ENCODE peak calls at places on chromosome 2, in four cellular contexts. E is retina; Q is NCI-H2081; X is activated T-helper 1 cell treated with anti-CD3 and anti-CD28 coated beads, Interleukin-2, amount 50 U/mL, for 16 hours. J is an unnamed sample.

GRCh38 chr2:29950432-29950943 is 29.1 kb upstream of the ALK start:
- DNase-seq in E (no peak), Q (no peak), X (no peak), J (no peak)

GRCh38 chr2:11624893-11625292 is 45.1 kb downstream of the NTSR2 start:
- DNase-seq in E (no peak), Q (no peak), X (no peak), J (no peak)

GRCh38 chr2:219045937-219046550 is 4.7 kb upstream of the CFAP65 start:
- DNase-seq in E (peak; percentile 55), Q (no peak), X (no peak), J (no peak)

GRCh38 chr2:113124181-113124961 is 3.0 kb upstream of the IL1RN start:
- DNase-seq in E (no peak), Q (no peak), X (no peak), J (no peak)

GRCh38 chr2:146652311-146652710 is 1192.5 kb upstream of the ACVR2A start:
- DNase-seq in E (no peak), Q (no peak), X (no peak), J (no peak)

GRCh38 chr2:38691994-38692393 is 26.1 kb downstream of the GALM start:
- DNase-seq in E (no peak), Q (no peak), X (no peak), J (no peak)

GRCh38 chr2:11344956-11345671 is 678 bp upstream of the ROCK2 start:
- DNase-seq in E (peak; percentile 85), Q (peak; percentile 42), X (no peak), J (no peak)

GRCh38 chr2:145635706-145636427 is 1115.9 kb upstream of the ZEB2 start:
- DNase-seq in E (no peak), Q (no peak), X (no peak), J (no peak)

GRCh38 chr2:213251618-213252017 is 32.6 kb upstream of the SPAG16 start:
- DNase-seq in E (peak; percentile 61), Q (peak; percentile 77), X (no peak), J (peak; percentile 33)

GRCh38 chr2:141778315-141778835 is 352.4 kb downstream of the LRP1B start:
- DNase-seq in E (no peak), Q (no peak), X (no peak), J (no peak)

GRCh38 chr2:24559714-24560113 is 68.7 kb downstream of the NCOA1 start:
- DNase-seq in E (no peak), Q (peak; percentile 5), X (no peak), J (no peak)

GRCh38 chr2:181117176-181117925 is 136.9 kb downstream of the UBE2E3 start:
- DNase-seq in E (no peak), Q (no peak), X (no peak), J (no peak)

GRCh38 chr2:206647985-206648384 is 5.7 kb downstream of the FAM237A start:
- DNase-seq in E (no peak), Q (no peak), X (no peak), J (no peak)

GRCh38 chr2:233907627-233908026 is 9.5 kb upstream of the TRPM8 start:
- DNase-seq in E (no peak), Q (no peak), X (no peak), J (no peak)

GRCh38 chr2:204072443-204073324 is 136.1 kb downstream of the ICOS start:
- DNase-seq in E (no peak), Q (no peak), X (peak; percentile 34), J (no peak)

GRCh38 chr2:44691174-44691785 is 250.2 kb upstream of the SIX3 start:
- DNase-seq in E (no peak), Q (no peak), X (no peak), J (no peak)

GRCh38 chr2:35997488-35997887 is 358.1 kb upstream of the CRIM1 start:
- DNase-seq in E (no peak), Q (no peak), X (no peak), J (no peak)

GRCh38 chr2:86513948-86514660 is 49.1 kb downstream of the CHMP3 start:
- DNase-seq in E (no peak), Q (no peak), X (no peak), J (no peak)

GRCh38 chr2:191995285-191995684 is 148.4 kb upstream of the CAVIN2 start:
- DNase-seq in E (no peak), Q (no peak), X (no peak), J (no peak)

GRCh38 chr2:238424313-238424700 is 2.4 kb upstream of the ASB1 start:
- DNase-seq in E (no peak), Q (no peak), X (no peak), J (no peak)

GRCh38 chr2:137929504-137929886 is 34.8 kb upstream of the HNMT start:
- DNase-seq in E (no peak), Q (peak; percentile 41), X (no peak), J (no peak)

GRCh38 chr2:229454934-229455631 is 184.0 kb upstream of the PID1 start:
- DNase-seq in E (no peak), Q (no peak), X (no peak), J (peak; percentile 32)

GRCh38 chr2:10457846-10458563 is 9.9 kb upstream of the ODC1 start:
- DNase-seq in E (no peak), Q (no peak), X (no peak), J (no peak)

GRCh38 chr2:157837851-157838441 is 38.2 kb downstream of the ACVR1 start:
- DNase-seq in E (peak; percentile 67), Q (peak; percentile 82), X (no peak), J (no peak)

GRCh38 chr2:215692387-215693079 is 256.7 kb upstream of the FN1 start:
- DNase-seq in E (no peak), Q (no peak), X (no peak), J (no peak)

GRCh38 chr2:157271590-157272203 is 14.2 kb downstream of the GALNT5 start:
- DNase-seq in E (no peak), Q (no peak), X (no peak), J (no peak)

GRCh38 chr2:240569523-240569997 is 1.3 kb downstream of the RNPEPL1 start:
- DNase-seq in E (no peak), Q (no peak), X (no peak), J (no peak)

GRCh38 chr2:239599299-239599698 is 198.5 kb upstream of the HDAC4 start:
- DNase-seq in E (no peak), Q (no peak), X (no peak), J (no peak)